ENCODE peak calls at places on chromosomes 16 and 17, in four cellular contexts. One of them, this sample, is unnamed.

GRCh38 chr16:79089735-79090284 is 510.7 kb downstream of the MAF start:
- DNase-seq in mucosa of descending colon: no peak
- DNase-seq in lower leg skin: no peak
- DNase-seq in ascending aorta: no peak
- DNase-seq in this sample: no peak

GRCh38 chr17:3920940-3921852 is 4.9 kb upstream of the P2RX1 start:
- DNase-seq in mucosa of descending colon: no peak
- DNase-seq in ascending aorta: no peak
- DNase-seq in lower leg skin: no peak
- DNase-seq in this sample: no peak

GRCh38 chr16:15996432-15997109 is 47.2 kb downstream of the ABCC1 start:
- DNase-seq in ascending aorta: no peak
- DNase-seq in lower leg skin: no peak
- DNase-seq in mucosa of descending colon: no peak
- DNase-seq in this sample: no peak

GRCh38 chr16:19130852-19131808 is 17.4 kb downstream of the ITPRIPL2 start:
- DNase-seq in ascending aorta: no peak
- DNase-seq in lower leg skin: no peak
- DNase-seq in mucosa of descending colon: no peak
- DNase-seq in this sample: no peak

GRCh38 chr16:15046692-15047376 is 9.0 kb downstream of the NTAN1 start:
- DNase-seq in mucosa of descending colon: no peak
- DNase-seq in ascending aorta: no peak
- DNase-seq in lower leg skin: no peak
- DNase-seq in this sample: no peak

GRCh38 chr17:14604920-14605599 is 304.2 kb downstream of the HS3ST3B1 start:
- DNase-seq in ascending aorta: peak
- DNase-seq in lower leg skin: peak
- DNase-seq in mucosa of descending colon: no peak
- DNase-seq in this sample: no peak

GRCh38 chr17:46826116-46826515 is 7.6 kb upstream of the WNT3 start:
- DNase-seq in mucosa of descending colon: no peak
- DNase-seq in ascending aorta: no peak
- DNase-seq in lower leg skin: no peak
- DNase-seq in this sample: no peak

GRCh38 chr17:64773836-64774761 is 112.0 kb upstream of the SMURF2 start:
- DNase-seq in mucosa of descending colon: peak
- DNase-seq in ascending aorta: no peak
- DNase-seq in lower leg skin: no peak
- DNase-seq in this sample: no peak

GRCh38 chr17:64240261-64240740 is 22.8 kb downstream of the TEX2 start:
- DNase-seq in ascending aorta: no peak
- DNase-seq in lower leg skin: no peak
- DNase-seq in mucosa of descending colon: no peak
- DNase-seq in this sample: no peak

GRCh38 chr17:29618272-29619065 is 4.2 kb downstream of the CORO6 start:
- DNase-seq in lower leg skin: no peak
- DNase-seq in mucosa of descending colon: peak
- DNase-seq in ascending aorta: no peak
- DNase-seq in this sample: no peak
- TF ChIP-seq CTCF in lower leg skin: no peak
- TF ChIP-seq CTCF in mucosa of descending colon: no peak
- TF ChIP-seq CTCF in ascending aorta: no peak
- TF ChIP-seq CTCF in this sample: peak

GRCh38 chr17:16304832-16305231 is 48.4 kb downstream of the CENPV start:
- DNase-seq in ascending aorta: no peak
- DNase-seq in lower leg skin: no peak
- DNase-seq in mucosa of descending colon: no peak
- DNase-seq in this sample: no peak
- TF ChIP-seq CTCF in ascending aorta: peak
- TF ChIP-seq CTCF in lower leg skin: no peak
- TF ChIP-seq CTCF in mucosa of descending colon: no peak
- TF ChIP-seq CTCF in this sample: no peak

GRCh38 chr16:24364596-24364995 is 108.5 kb downstream of the CACNG3 start:
- DNase-seq in ascending aorta: no peak
- DNase-seq in mucosa of descending colon: no peak
- DNase-seq in lower leg skin: no peak
- DNase-seq in this sample: no peak

GRCh38 chr16:24358117-24358516 is 102.0 kb downstream of the CACNG3 start:
- DNase-seq in lower leg skin: no peak
- DNase-seq in ascending aorta: no peak
- DNase-seq in mucosa of descending colon: no peak
- DNase-seq in this sample: no peak

GRCh38 chr16:24357511-24357910 is 101.4 kb downstream of the CACNG3 start:
- DNase-seq in lower leg skin: no peak
- DNase-seq in ascending aorta: no peak
- DNase-seq in mucosa of descending colon: no peak
- DNase-seq in this sample: no peak

GRCh38 chr16:24360936-24361335 is 104.8 kb downstream of the CACNG3 start:
- DNase-seq in mucosa of descending colon: no peak
- DNase-seq in ascending aorta: no peak
- DNase-seq in lower leg skin: no peak
- DNase-seq in this sample: no peak

GRCh38 chr16:24359490-24359889 is 103.4 kb downstream of the CACNG3 start:
- DNase-seq in mucosa of descending colon: no peak
- DNase-seq in ascending aorta: no peak
- DNase-seq in lower leg skin: no peak
- DNase-seq in this sample: no peak
- TF ChIP-seq CTCF in mucosa of descending colon: no peak
- TF ChIP-seq CTCF in ascending aorta: no peak
- TF ChIP-seq CTCF in lower leg skin: no peak
- TF ChIP-seq CTCF in this sample: no peak

DNA sequence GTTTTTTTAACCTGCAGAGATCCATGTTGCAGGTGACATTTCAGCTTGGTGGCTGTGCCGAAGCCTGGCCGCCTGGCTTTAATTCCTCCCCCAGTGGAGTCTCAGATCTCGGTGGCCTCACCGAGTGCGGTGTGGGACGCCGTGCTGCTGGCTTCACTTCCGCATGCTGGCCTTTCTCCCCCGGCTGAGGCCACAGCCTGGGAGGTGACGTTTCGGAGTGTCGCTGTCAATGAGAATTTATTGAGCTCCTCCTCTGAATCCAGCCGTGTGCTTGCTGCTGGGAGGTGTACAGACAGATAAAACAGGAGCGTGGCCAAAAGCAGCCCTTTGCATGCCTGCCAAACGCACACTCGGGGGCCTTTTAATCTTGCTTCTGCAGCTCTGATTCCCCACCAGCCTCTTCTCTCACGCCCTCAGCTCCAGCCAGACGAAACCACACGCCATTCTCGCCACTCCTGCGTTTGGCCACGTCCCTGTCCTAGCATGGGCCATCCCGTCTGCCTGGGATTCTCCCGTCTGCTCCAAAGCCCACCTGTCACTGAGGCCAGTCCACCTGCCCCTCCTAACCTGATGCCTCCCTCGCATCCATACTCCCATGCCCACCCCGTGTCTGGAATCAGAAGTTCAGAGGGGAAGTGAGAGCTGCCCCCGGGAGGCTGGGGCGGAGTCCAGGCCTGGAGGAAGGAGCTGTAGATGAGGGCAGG is 3.6 kb downstream of the GSE1 start:
- DNase-seq in ascending aorta: no peak
- DNase-seq in lower leg skin: peak
- DNase-seq in mucosa of descending colon: peak
- DNase-seq in this sample: no peak
- TF ChIP-seq CTCF in ascending aorta: no peak
- TF ChIP-seq CTCF in lower leg skin: no peak
- TF ChIP-seq CTCF in mucosa of descending colon: no peak
- TF ChIP-seq CTCF in this sample: no peak

DNA sequence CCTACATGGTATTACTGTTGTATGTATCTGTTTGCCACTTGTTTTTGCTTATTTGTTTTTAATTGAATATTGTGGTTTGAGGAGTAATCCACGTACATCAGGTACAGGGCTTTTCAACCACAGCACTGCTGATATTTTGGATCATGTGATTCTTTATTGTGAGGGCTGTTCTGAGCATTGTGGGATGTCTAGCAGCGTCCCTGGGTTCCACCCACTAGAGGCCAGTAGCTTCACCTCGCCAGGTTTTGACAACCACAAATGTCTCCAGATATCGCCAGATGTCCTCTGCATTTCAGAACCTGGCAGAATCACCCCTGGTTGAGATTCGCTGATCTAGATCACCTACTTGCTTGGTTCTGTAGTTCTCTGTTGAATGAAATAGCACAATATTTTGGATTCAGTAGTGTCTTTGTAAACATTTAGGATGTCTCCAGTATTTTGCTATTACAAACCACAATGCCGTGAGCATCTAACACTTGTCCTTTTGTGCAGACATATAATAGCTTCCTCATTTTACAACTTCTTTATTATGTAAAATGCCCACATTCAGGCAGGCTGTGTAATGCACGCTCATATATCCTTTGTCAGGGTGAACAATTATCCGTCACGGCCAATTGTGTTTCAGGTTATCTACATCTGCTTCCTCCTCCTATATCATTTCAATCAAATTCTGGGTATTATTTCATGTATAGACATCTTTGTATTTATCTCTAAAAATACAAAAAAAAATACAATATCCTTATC is 380.3 kb downstream of the SNX29 start:
- DNase-seq in lower leg skin: no peak
- DNase-seq in mucosa of descending colon: no peak
- DNase-seq in ascending aorta: no peak
- DNase-seq in this sample: no peak
- TF ChIP-seq CTCF in lower leg skin: no peak
- TF ChIP-seq CTCF in mucosa of descending colon: no peak
- TF ChIP-seq CTCF in ascending aorta: no peak
- TF ChIP-seq CTCF in this sample: no peak

DNA sequence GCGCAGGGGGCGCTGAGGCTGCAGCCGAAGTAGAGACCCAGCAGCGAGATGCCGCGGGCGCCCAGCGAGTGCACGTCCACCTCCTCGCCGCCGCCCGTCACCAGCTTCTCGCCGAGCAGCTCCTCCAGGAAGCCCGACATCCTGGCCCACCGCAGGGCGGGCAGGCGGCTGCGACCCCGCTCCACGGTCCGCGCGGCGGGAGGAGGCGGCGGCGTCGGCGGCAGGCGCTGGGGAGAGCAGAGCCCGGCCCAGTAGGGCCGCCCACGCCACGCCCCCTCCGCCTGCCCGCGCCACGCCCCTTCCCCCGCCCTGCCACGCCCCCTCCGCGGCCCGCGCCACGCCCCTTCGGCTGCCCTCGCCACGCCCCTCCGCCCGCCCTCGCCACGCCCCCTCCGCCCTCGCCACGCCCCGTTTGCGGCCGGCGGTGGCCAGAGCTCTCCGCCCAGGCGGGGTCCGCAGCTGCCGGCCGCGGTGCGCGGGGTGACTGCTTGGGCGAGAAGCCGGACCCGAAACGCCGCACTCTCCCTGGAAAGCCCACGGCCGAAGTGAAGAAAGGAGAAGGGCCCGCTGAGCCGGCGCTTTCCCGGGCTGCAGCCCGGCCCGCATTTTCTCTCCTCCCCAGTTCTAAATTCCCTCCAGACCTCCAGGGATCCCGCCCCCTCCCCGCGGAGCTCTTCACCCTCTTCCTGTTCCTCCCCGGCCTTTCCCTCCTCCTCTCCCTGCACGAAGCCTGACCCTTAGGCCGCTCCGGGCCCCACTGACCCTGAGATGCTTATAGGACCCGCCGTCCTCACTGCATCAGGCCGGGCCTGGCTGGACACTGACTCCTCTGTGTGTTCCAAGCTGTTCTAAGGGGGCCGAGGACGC is at the start of gene NXN:
- DNase-seq in ascending aorta: no peak
- DNase-seq in mucosa of descending colon: peak
- DNase-seq in lower leg skin: peak
- DNase-seq in this sample: peak
- TF ChIP-seq CTCF in ascending aorta: peak
- TF ChIP-seq CTCF in mucosa of descending colon: no peak
- TF ChIP-seq CTCF in lower leg skin: no peak
- TF ChIP-seq CTCF in this sample: no peak

DNA sequence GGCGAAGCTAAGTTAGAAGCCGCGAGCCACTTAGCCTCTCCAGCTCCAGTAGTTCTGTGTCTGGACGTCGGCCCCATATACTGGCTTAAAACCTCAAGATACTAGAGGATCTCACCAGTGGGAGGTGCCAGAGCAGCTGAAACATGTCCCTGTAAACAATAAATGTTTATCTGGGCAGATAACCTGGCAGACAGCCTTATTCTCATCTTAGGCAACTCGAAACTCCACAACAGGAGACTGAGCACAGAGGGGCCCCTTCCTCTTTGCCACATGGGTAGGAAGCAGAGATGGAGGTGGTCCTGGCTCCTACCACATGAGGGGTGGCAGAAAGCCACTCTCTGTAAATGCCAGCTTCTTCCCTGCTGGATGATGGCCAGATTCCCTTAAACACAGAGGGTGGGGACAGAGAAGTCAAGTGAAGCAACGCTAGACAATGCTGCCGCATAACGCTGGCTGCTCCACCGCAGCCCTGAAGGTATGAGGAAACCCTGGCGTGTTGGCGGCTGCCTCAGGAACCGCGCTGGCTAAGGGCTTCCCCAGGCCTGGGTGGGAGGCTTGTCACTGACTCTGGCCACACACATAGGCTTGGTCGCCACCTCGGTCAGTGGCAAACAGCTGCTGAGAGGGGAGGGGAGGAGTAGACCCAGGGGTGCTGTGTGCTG is 67.9 kb downstream of the HIC1 start:
- DNase-seq in mucosa of descending colon: peak
- DNase-seq in lower leg skin: peak
- DNase-seq in ascending aorta: peak
- DNase-seq in this sample: no peak
- TF ChIP-seq CTCF in mucosa of descending colon: no peak
- TF ChIP-seq CTCF in lower leg skin: no peak
- TF ChIP-seq CTCF in ascending aorta: no peak
- TF ChIP-seq CTCF in this sample: no peak

GRCh38 chr16:55073830-55074229 is 143.2 kb downstream of the IRX5 start:
- DNase-seq in mucosa of descending colon: no peak
- DNase-seq in ascending aorta: no peak
- DNase-seq in lower leg skin: no peak
- DNase-seq in this sample: no peak
- TF ChIP-seq CTCF in mucosa of descending colon: no peak
- TF ChIP-seq CTCF in ascending aorta: no peak
- TF ChIP-seq CTCF in lower leg skin: no peak
- TF ChIP-seq CTCF in this sample: no peak

This sample was measured in mesothelial cell of epicardium.